ENCODE peak calls at places on chromosomes 6 and 20, in six cellular contexts. One of them, this sample, is unnamed.

GRCh38 chr6:20409427-20409971 is 7.8 kb downstream of the E2F3 start:
- DNase-seq in H1: no peak
- DNase-seq in K562: peak; percentile 64
- DNase-seq in HepG2: no peak
- DNase-seq in GM12878: peak; percentile 75
- DNase-seq in A549: no peak
- DNase-seq in this sample: no peak

GRCh38 chr6:2477723-2478122 is 232.3 kb upstream of the GMDS start:
- DNase-seq in H1: no peak
- DNase-seq in K562: no peak
- DNase-seq in HepG2: no peak
- DNase-seq in GM12878: no peak
- DNase-seq in A549: no peak
- DNase-seq in this sample: no peak

GRCh38 chr20:33670715-33671499 is 3.3 kb downstream of the NECAB3 start:
- DNase-seq in H1: no peak
- DNase-seq in K562: no peak
- DNase-seq in HepG2: no peak
- DNase-seq in GM12878: no peak
- DNase-seq in A549: no peak
- DNase-seq in this sample: no peak

GRCh38 chr20:24862186-24862585 is 86.9 kb upstream of the CST7 start:
- DNase-seq in H1: no peak
- DNase-seq in K562: no peak
- DNase-seq in HepG2: no peak
- DNase-seq in GM12878: no peak
- DNase-seq in A549: no peak
- DNase-seq in this sample: no peak

GRCh38 chr6:22366214-22366613 is 69.4 kb upstream of the PRL start:
- DNase-seq in H1: no peak
- DNase-seq in K562: no peak
- DNase-seq in HepG2: no peak
- DNase-seq in GM12878: no peak
- DNase-seq in A549: no peak
- DNase-seq in this sample: no peak

GRCh38 chr6:6885521-6886088 is 222.2 kb upstream of the RREB1 start:
- DNase-seq in H1: no peak
- DNase-seq in K562: no peak
- DNase-seq in HepG2: no peak
- DNase-seq in GM12878: no peak
- DNase-seq in A549: no peak
- DNase-seq in this sample: no peak

GRCh38 chr6:111779031-111779430 is 94.2 kb downstream of the FYN start:
- DNase-seq in H1: no peak
- DNase-seq in K562: no peak
- DNase-seq in HepG2: no peak
- DNase-seq in GM12878: no peak
- DNase-seq in A549: no peak
- DNase-seq in this sample: no peak

GRCh38 chr20:49290608-49291191 is 12.8 kb upstream of the ZNFX1 start:
- DNase-seq in H1: no peak
- DNase-seq in K562: no peak
- DNase-seq in HepG2: no peak
- DNase-seq in GM12878: no peak
- DNase-seq in A549: no peak
- DNase-seq in this sample: no peak

GRCh38 chr6:100808638-100809275 is 72.4 kb downstream of the ASCC3 start:
- DNase-seq in H1: no peak
- DNase-seq in K562: no peak
- DNase-seq in HepG2: no peak
- DNase-seq in GM12878: no peak
- DNase-seq in A549: no peak
- DNase-seq in this sample: no peak

GRCh38 chr6:16582437-16583150 is 178.7 kb downstream of the ATXN1 start:
- DNase-seq in H1: no peak
- DNase-seq in K562: no peak
- DNase-seq in HepG2: no peak
- DNase-seq in GM12878: no peak
- DNase-seq in A549: no peak
- DNase-seq in this sample: no peak

GRCh38 chr6:132142768-132143167 is 191.6 kb upstream of the CCN2 start:
- DNase-seq in H1: no peak
- DNase-seq in K562: no peak
- DNase-seq in HepG2: no peak
- DNase-seq in GM12878: no peak
- DNase-seq in A549: no peak
- DNase-seq in this sample: no peak

GRCh38 chr6:169935348-169935718 is 183.9 kb downstream of the ERMARD start:
- DNase-seq in H1: no peak
- DNase-seq in K562: no peak
- DNase-seq in HepG2: no peak
- DNase-seq in GM12878: no peak
- DNase-seq in A549: no peak
- DNase-seq in this sample: no peak

GRCh38 chr6:116572162-116572561 is 858 bp downstream of the RWDD1 start:
- DNase-seq in H1: no peak
- DNase-seq in K562: peak; percentile 37
- DNase-seq in HepG2: peak; percentile 50
- DNase-seq in GM12878: no peak
- DNase-seq in A549: peak; percentile 18
- DNase-seq in this sample: peak; percentile 51

GRCh38 chr6:109713097-109713496 is 22.0 kb downstream of the FIG4 start:
- DNase-seq in H1: no peak
- DNase-seq in K562: no peak
- DNase-seq in HepG2: no peak
- DNase-seq in GM12878: no peak
- DNase-seq in A549: no peak
- DNase-seq in this sample: no peak

GRCh38 chr6:33905081-33905609 is 101.3 kb upstream of the MLN start:
- DNase-seq in H1: no peak
- DNase-seq in K562: peak; percentile 94
- DNase-seq in HepG2: no peak
- DNase-seq in GM12878: peak; percentile 9
- DNase-seq in A549: no peak
- DNase-seq in this sample: no peak

GRCh38 chr6:48135352-48136084 is 24.5 kb upstream of the PTCHD4 start:
- DNase-seq in H1: no peak
- DNase-seq in K562: no peak
- DNase-seq in HepG2: no peak
- DNase-seq in GM12878: no peak
- DNase-seq in A549: no peak
- DNase-seq in this sample: no peak

GRCh38 chr20:300345-300744 is 3.0 kb downstream of the ZCCHC3 start:
- DNase-seq in H1: no peak
- DNase-seq in K562: no peak
- DNase-seq in HepG2: no peak
- DNase-seq in GM12878: no peak
- DNase-seq in A549: no peak
- DNase-seq in this sample: no peak

GRCh38 chr6:137849709-137850093 is 17.4 kb upstream of the TNFAIP3 start:
- DNase-seq in H1: no peak
- DNase-seq in K562: no peak
- DNase-seq in HepG2: no peak
- DNase-seq in GM12878: no peak
- DNase-seq in A549: no peak
- DNase-seq in this sample: no peak

GRCh38 chr20:967796-968742 is 34.0 kb downstream of the RSPO4 start:
- DNase-seq in H1: no peak
- DNase-seq in K562: peak; percentile 76
- DNase-seq in HepG2: peak; percentile 58
- DNase-seq in GM12878: peak; percentile 13
- DNase-seq in A549: no peak
- DNase-seq in this sample: peak; percentile 62

GRCh38 chr20:33812673-33813462 is 1.7 kb downstream of the CHMP4B start:
- DNase-seq in H1: no peak
- DNase-seq in K562: peak; percentile 48
- DNase-seq in HepG2: peak; percentile 91
- DNase-seq in GM12878: no peak
- DNase-seq in A549: peak; percentile 42
- DNase-seq in this sample: peak; percentile 33

GRCh38 chr6:13249817-13250216 is 78.5 kb downstream of the TBC1D7 start:
- DNase-seq in H1: no peak
- DNase-seq in K562: no peak
- DNase-seq in HepG2: no peak
- DNase-seq in GM12878: no peak
- DNase-seq in A549: no peak
- DNase-seq in this sample: no peak

GRCh38 chr6:143516700-143517446 is 5.4 kb upstream of the FUCA2 start:
- DNase-seq in H1: no peak
- DNase-seq in K562: peak; percentile 27
- DNase-seq in HepG2: no peak
- DNase-seq in GM12878: no peak
- DNase-seq in A549: no peak
- DNase-seq in this sample: no peak

GRCh38 chr6:143517447-143517773 is 5.9 kb upstream of the FUCA2 start:
- DNase-seq in H1: no peak
- DNase-seq in K562: no peak
- DNase-seq in HepG2: no peak
- DNase-seq in GM12878: no peak
- DNase-seq in A549: no peak
- DNase-seq in this sample: no peak

GRCh38 chr6:143514996-143515760 is 3.7 kb upstream of the FUCA2 start:
- DNase-seq in H1: no peak
- DNase-seq in K562: no peak
- DNase-seq in HepG2: no peak
- DNase-seq in GM12878: no peak
- DNase-seq in A549: no peak
- DNase-seq in this sample: no peak

GRCh38 chr6:143513410-143513809 is 1.9 kb upstream of the FUCA2 start:
- DNase-seq in H1: peak; percentile 87
- DNase-seq in K562: peak; percentile 70
- DNase-seq in HepG2: peak; percentile 38
- DNase-seq in GM12878: no peak
- DNase-seq in A549: no peak
- DNase-seq in this sample: peak; percentile 23

GRCh38 chr6:143515766-143516355 is 4.3 kb upstream of the FUCA2 start:
- DNase-seq in H1: no peak
- DNase-seq in K562: no peak
- DNase-seq in HepG2: no peak
- DNase-seq in GM12878: no peak
- DNase-seq in A549: no peak
- DNase-seq in this sample: no peak
- TF ChIP-seq CHD2 in H1: no peak
- TF ChIP-seq CHD2 in K562: no peak
- TF ChIP-seq CHD2 in HepG2: no peak
- TF ChIP-seq CHD2 in GM12878: no peak
- TF ChIP-seq CHD2 in A549: no peak
- TF ChIP-seq CHD2 in this sample: no peak

GRCh38 chr6:87658516-87658915 is 43.5 kb downstream of the AKIRIN2 start:
- DNase-seq in H1: no peak
- DNase-seq in K562: no peak
- DNase-seq in HepG2: no peak
- DNase-seq in GM12878: no peak
- DNase-seq in A549: no peak
- DNase-seq in this sample: no peak

GRCh38 chr6:87656857-87657256 is 45.2 kb downstream of the AKIRIN2 start:
- DNase-seq in H1: no peak
- DNase-seq in K562: no peak
- DNase-seq in HepG2: no peak
- DNase-seq in GM12878: no peak
- DNase-seq in A549: no peak
- DNase-seq in this sample: no peak

GRCh38 chr6:87654880-87655454 is 47.1 kb downstream of the AKIRIN2 start:
- DNase-seq in H1: no peak
- DNase-seq in K562: no peak
- DNase-seq in HepG2: no peak
- DNase-seq in GM12878: no peak
- DNase-seq in A549: no peak
- DNase-seq in this sample: no peak

GRCh38 chr6:87653074-87653962 is 48.7 kb downstream of the AKIRIN2 start:
- DNase-seq in H1: no peak
- DNase-seq in K562: no peak
- DNase-seq in HepG2: no peak
- DNase-seq in GM12878: no peak
- DNase-seq in A549: no peak
- DNase-seq in this sample: no peak

DNA sequence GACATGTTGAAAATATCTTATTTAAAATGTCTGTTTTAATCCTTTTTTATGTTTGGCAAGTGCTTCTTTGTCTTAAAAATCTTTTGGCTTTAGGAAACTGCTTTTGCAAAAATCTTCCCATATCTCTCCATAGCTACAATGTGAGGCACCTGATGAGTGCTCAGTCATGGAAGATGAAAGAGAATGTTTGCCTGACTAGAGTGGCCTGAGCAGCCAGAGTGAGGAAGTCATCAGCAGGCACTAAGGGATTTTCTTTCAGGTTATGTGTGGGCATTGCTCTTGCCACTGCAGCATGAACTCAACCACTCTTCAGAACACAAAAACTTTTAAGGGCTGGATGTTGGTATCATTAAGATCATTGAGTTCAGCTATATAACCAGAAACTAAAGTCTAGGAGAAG is 47.9 kb downstream of the AKIRIN2 start:
- DNase-seq in H1: no peak
- DNase-seq in K562: no peak
- DNase-seq in HepG2: no peak
- DNase-seq in GM12878: no peak
- DNase-seq in A549: no peak
- DNase-seq in this sample: no peak
- TF ChIP-seq CHD2 in H1: no peak
- TF ChIP-seq CHD2 in K562: no peak
- TF ChIP-seq CHD2 in HepG2: no peak
- TF ChIP-seq CHD2 in GM12878: no peak
- TF ChIP-seq CHD2 in A549: no peak
- TF ChIP-seq CHD2 in this sample: no peak

GRCh38 chr6:46053034-46053933 is 37.6 kb upstream of the CLIC5 start:
- DNase-seq in H1: no peak
- DNase-seq in K562: no peak
- DNase-seq in HepG2: no peak
- DNase-seq in GM12878: no peak
- DNase-seq in A549: no peak
- DNase-seq in this sample: no peak
- TF ChIP-seq CHD2 in H1: no peak
- TF ChIP-seq CHD2 in K562: no peak
- TF ChIP-seq CHD2 in HepG2: no peak
- TF ChIP-seq CHD2 in GM12878: no peak
- TF ChIP-seq CHD2 in A549: no peak
- TF ChIP-seq CHD2 in this sample: no peak

DNA sequence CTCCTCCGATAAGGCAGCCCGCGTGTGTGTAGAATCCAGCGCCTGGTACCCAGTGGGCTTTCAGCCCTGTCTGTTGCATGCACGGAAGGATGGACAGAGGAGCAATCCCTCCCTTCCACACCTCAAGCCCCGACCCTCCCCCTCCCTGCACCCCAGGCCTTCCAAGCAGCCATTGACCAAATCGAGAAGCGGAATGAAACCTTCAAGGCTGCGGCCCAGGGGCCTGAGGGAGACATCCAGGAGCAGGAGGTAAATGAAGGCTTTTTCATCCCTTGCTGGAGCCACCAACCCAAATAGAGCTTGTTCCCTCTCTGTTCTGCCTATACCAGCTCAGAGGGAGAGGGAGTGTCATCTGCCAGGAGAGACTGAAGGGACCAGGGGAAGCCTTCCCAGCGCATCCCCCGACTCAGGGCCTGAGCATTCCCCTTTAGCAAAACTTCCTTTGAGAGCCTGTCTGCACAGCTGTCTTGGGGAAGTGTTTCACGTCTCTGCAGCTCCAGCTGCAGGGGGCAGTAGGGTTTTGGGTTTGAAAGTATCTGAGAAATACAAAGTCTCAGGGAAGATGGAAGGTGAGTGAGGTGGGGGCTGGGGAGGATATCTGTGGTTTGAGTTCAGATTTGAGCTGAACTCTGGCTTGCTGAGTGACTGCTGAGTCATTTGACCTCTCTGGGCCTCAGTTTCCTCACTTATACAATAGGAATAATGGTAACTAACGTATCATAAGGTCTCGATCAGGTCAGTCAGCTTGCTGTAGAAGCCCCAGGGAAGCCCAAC is 16.1 kb downstream of the FGD2 start:
- DNase-seq in H1: no peak
- DNase-seq in K562: peak; percentile 74
- DNase-seq in HepG2: peak; percentile 37
- DNase-seq in GM12878: no peak
- DNase-seq in A549: no peak
- DNase-seq in this sample: no peak
- TF ChIP-seq CHD2 in H1: no peak
- TF ChIP-seq CHD2 in K562: peak; percentile 44
- TF ChIP-seq CHD2 in HepG2: no peak
- TF ChIP-seq CHD2 in GM12878: no peak
- TF ChIP-seq CHD2 in A549: no peak
- TF ChIP-seq CHD2 in this sample: no peak

This sample was measured in SK-N-SH.